ENCODE peak calls at places on chromosomes 4 and X, in ten cellular contexts. J is endothelial cell of umbilical vein; Q is bronchial epithelial cell; P is CD8-positive, alpha-beta T cell; Y is BE2C; E is sigmoid colon; U is left ventricle myocardium inferior; C is left lung; B is esophagus squamous epithelium; M is GM06990. A is an unnamed sample.

GRCh38 chr4:18980516-18981233 is 959.1 kb upstream of the LCORL start:
- DNase-seq in J (no peak), Q (peak; percentile 39), P (no peak), Y (no peak), E (no peak), U (no peak), C (no peak), B (no peak), M (peak; percentile 46), A (no peak)

GRCh38 chr4:173057906-173058305 is 110.7 kb upstream of the GALNT7 start:
- DNase-seq in J (peak; percentile 74), Q (no peak), P (no peak), Y (no peak), E (no peak), U (no peak), C (no peak), B (no peak), M (no peak), A (peak; percentile 61)

GRCh38 chr4:188714907-188715306 is 575.7 kb downstream of the TRIML1 start:
- DNase-seq in J (no peak), Q (peak; percentile 10), P (no peak), Y (no peak), E (no peak), U (no peak), C (no peak), B (no peak), M (no peak), A (no peak)

GRCh38 chr4:73988096-73988495 is at the start of gene PPBP:
- DNase-seq in J (no peak), Q (peak; percentile 34), P (no peak), Y (no peak), E (no peak), U (no peak), C (no peak), B (no peak), M (no peak), A (no peak)

GRCh38 chr4:148060264-148061138 is 328.6 kb downstream of the ARHGAP10 start:
- DNase-seq in J (no peak), Q (peak; percentile 76), P (no peak), Y (no peak), E (no peak), U (no peak), C (no peak), B (no peak), M (no peak), A (no peak)

GRCh38 chr4:37771771-37772170 is 54.7 kb upstream of the PGM2 start:
- DNase-seq in J (no peak), Q (no peak), P (no peak), Y (no peak), E (no peak), U (no peak), C (no peak), B (no peak), M (no peak), A (no peak)

GRCh38 chr4:75639124-75639695 is 8.9 kb upstream of the CDKL2 start:
- DNase-seq in J (no peak), Q (no peak), P (no peak), Y (no peak), E (no peak), U (no peak), C (peak; percentile 56), B (no peak), M (no peak), A (no peak)

GRCh38 chr4:153466637-153467153 is 535 bp downstream of the TMEM131L start:
- DNase-seq in J (no peak), Q (no peak), P (no peak), Y (peak; percentile 18), E (no peak), U (no peak), C (no peak), B (no peak), M (no peak), A (no peak)

GRCh38 chr4:20840648-20841190 is 140.5 kb downstream of the PACRGL start:
- DNase-seq in J (no peak), Q (peak; percentile 70), P (no peak), Y (no peak), E (no peak), U (no peak), C (no peak), B (no peak), M (no peak), A (no peak)

GRCh38 chr4:149709640-149710039 is 106.0 kb downstream of the IQCM start:
- DNase-seq in J (peak; percentile 6), Q (peak; percentile 35), P (no peak), Y (no peak), E (no peak), U (no peak), C (no peak), B (no peak), M (no peak), A (no peak)

GRCh38 chr4:18869166-18869565 is 847.6 kb upstream of the LCORL start:
- DNase-seq in J (no peak), Q (no peak), P (no peak), Y (peak; percentile 28), E (no peak), U (no peak), C (no peak), B (no peak), M (no peak), A (no peak)

GRCh38 chr4:24764305-24764704 is 31.1 kb upstream of the SOD3 start:
- DNase-seq in J (no peak), Q (no peak), P (no peak), Y (no peak), E (no peak), U (no peak), C (no peak), B (no peak), M (no peak), A (no peak)

GRCh38 chrX:40729923-40730584 is 5.3 kb downstream of the MED14 start:
- DNase-seq in J (no peak), Q (no peak), P (no peak), Y (no peak), E (no peak), U (no peak), C (no peak), B (no peak), M (no peak), A (no peak)

GRCh38 chr4:8821151-8821950 is 50.3 kb downstream of the HMX1 start:
- DNase-seq in J (no peak), Q (no peak), P (no peak), Y (no peak), E (peak; percentile 52), U (no peak), C (peak; percentile 20), B (no peak), M (no peak), A (no peak)

GRCh38 chr4:48346594-48346993 is 5.3 kb downstream of the SLAIN2 start:
- DNase-seq in J (no peak), Q (no peak), P (no peak), Y (no peak), E (no peak), U (no peak), C (no peak), B (no peak), M (no peak), A (no peak)

GRCh38 chr4:183399166-183399565 is 45.3 kb upstream of the CDKN2AIP start:
- DNase-seq in J (no peak), Q (no peak), P (no peak), Y (no peak), E (peak; percentile 57), U (no peak), C (no peak), B (no peak), M (no peak), A (no peak)

GRCh38 chr4:161188578-161188977 is 975.2 kb downstream of the FSTL5 start:
- DNase-seq in J (no peak), Q (no peak), P (no peak), Y (no peak), E (no peak), U (no peak), C (no peak), B (no peak), M (no peak), A (no peak)

GRCh38 chr4:118950224-118950623 is 61.6 kb downstream of the SYNPO2 start:
- DNase-seq in J (no peak), Q (no peak), P (no peak), Y (no peak), E (no peak), U (no peak), C (no peak), B (no peak), M (no peak), A (no peak)

GRCh38 chr4:76949293-76950051 is at the start of gene SEPTIN11:
- DNase-seq in J (peak; percentile 92), Q (peak; percentile 68), P (peak; percentile 74), Y (peak; percentile 97), E (peak; percentile 97), U (peak; percentile 94), C (peak; percentile 91), B (peak; percentile 53), M (peak; percentile 94), A (peak; percentile 91)
- H3K36me3 ChIP-seq in J (no peaks in the 10 kb centered on the region), Q (no peaks in the 10 kb centered on the region), P (no peaks in the 10 kb centered on the region), Y (no peaks in the 10 kb centered on the region), E (no peaks in the 10 kb centered on the region), U (no peaks in the 10 kb centered on the region), C (no peaks in the 10 kb centered on the region), B (no peaks in the 10 kb centered on the region), M (no peaks in the 10 kb centered on the region), A (peaks cover 8% of the 10 kb centered on the region)

DNA sequence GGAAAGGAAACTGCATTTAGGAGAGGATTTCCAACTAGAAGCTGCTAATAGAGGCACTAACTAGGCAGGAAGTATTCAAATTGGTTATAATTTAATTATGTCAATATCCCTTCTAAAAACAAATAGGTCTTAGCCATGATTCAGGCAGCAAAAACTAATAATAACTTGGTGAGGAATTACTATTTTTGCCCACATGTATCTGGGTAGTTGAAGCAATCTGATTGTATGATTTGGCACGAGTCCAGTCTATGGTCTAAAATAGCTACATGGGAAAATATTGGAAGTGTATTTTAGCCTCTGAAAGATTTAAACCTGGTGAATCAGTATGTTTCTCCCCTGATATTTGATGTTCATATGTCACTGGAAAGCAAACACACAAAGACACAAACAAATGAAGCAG is 62.2 kb downstream of the MFAP3L start:
- DNase-seq in J (no peak), Q (no peak), P (no peak), Y (no peak), E (no peak), U (no peak), C (no peak), B (no peak), M (no peak), A (no peak)
- H3K27me3 ChIP-seq in J (no peaks in the 10 kb centered on the region), Q (no peaks in the 10 kb centered on the region), P (no peaks in the 10 kb centered on the region), Y (no peaks in the 10 kb centered on the region), E (no peaks in the 10 kb centered on the region), U (no peaks in the 10 kb centered on the region), C (no peaks in the 10 kb centered on the region), B (no peaks in the 10 kb centered on the region), M (no peaks in the 10 kb centered on the region), A (no peaks in the 10 kb centered on the region)

DNA sequence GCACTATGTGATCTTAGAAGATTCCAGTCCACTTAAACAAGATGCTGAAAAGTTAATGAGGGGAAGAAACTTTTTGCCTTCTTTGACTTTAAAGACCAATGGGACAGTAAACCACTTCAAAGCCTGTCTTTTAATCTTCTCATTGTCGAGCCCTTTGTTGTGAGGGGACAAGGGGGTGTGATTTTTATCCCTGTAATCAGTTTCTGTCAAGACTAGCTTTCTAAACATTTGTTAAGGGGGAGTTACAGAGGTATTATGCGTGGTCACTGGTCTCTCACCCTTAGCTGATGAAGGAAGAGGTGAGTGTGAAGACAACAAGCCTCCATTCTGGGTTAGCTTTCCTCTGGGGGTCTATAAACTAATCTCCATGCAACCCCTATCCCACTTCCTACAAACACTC is 409.3 kb downstream of the ARHGAP24 start:
- DNase-seq in J (no peak), Q (no peak), P (no peak), Y (no peak), E (no peak), U (no peak), C (no peak), B (no peak), M (no peak), A (no peak)
- H3K4me3 ChIP-seq in J (no peak overlapping the region), Q (no peak overlapping the region), P (no peak overlapping the region), Y (no peak overlapping the region), E (no peak overlapping the region), U (no peak overlapping the region), C (no peak overlapping the region), B (no peak overlapping the region), M (no peak overlapping the region), A (no peak overlapping the region)

GRCh38 chr4:68535976-68536375 is 40.1 kb downstream of the UGT2B17 start:
- DNase-seq in J (no peak), Q (no peak), P (no peak), Y (no peak), E (no peak), U (no peak), C (no peak), B (no peak), M (no peak), A (no peak)
- H3K36me3 ChIP-seq in J (no peaks in the 10 kb centered on the region), Q (no peaks in the 10 kb centered on the region), P (no peaks in the 10 kb centered on the region), Y (no peaks in the 10 kb centered on the region), E (no peaks in the 10 kb centered on the region), U (no peaks in the 10 kb centered on the region), C (no peaks in the 10 kb centered on the region), B (no peaks in the 10 kb centered on the region), M (no peaks in the 10 kb centered on the region), A (no peaks in the 10 kb centered on the region)